ENCODE peak calls at places on chromosomes 16 and 17, in four cellular contexts. One of them, this sample, is unnamed.

GRCh38 chr16:67451704-67452435 is 20.9 kb downstream of the HSD11B2 start:
- DNase-seq in CD8-positive, alpha-beta memory T cell: no peak
- DNase-seq in right lobe of liver: no peak
- DNase-seq in NCI-H2227 treated with DMSO at 0.1 percent for 48 hours: no peak
- DNase-seq in this sample: no peak

GRCh38 chr17:33292981-33293867 is at the start of gene ASIC2:
- DNase-seq in right lobe of liver: no peak
- DNase-seq in NCI-H2227 treated with DMSO at 0.1 percent for 48 hours: peak; percentile 37
- DNase-seq in CD8-positive, alpha-beta memory T cell: no peak
- DNase-seq in this sample: no peak

GRCh38 chr16:83400234-83400633 is 407.5 kb upstream of the HSBP1 start:
- DNase-seq in NCI-H2227 treated with DMSO at 0.1 percent for 48 hours: no peak
- DNase-seq in right lobe of liver: no peak
- DNase-seq in CD8-positive, alpha-beta memory T cell: no peak
- DNase-seq in this sample: no peak

GRCh38 chr16:88062341-88062861 is 111.2 kb downstream of the BANP start:
- DNase-seq in CD8-positive, alpha-beta memory T cell: no peak
- DNase-seq in right lobe of liver: no peak
- DNase-seq in NCI-H2227 treated with DMSO at 0.1 percent for 48 hours: no peak
- DNase-seq in this sample: no peak

GRCh38 chr17:82018152-82019041 is 4.3 kb downstream of the CENPX start:
- DNase-seq in right lobe of liver: no peak
- DNase-seq in CD8-positive, alpha-beta memory T cell: no peak
- DNase-seq in NCI-H2227 treated with DMSO at 0.1 percent for 48 hours: peak; percentile 40
- DNase-seq in this sample: no peak

GRCh38 chr16:89721644-89722391 is 481 bp downstream of the ZNF276 start:
- DNase-seq in CD8-positive, alpha-beta memory T cell: peak; percentile 93
- DNase-seq in NCI-H2227 treated with DMSO at 0.1 percent for 48 hours: no peak
- DNase-seq in right lobe of liver: peak; percentile 84
- DNase-seq in this sample: peak; percentile 89

GRCh38 chr16:83513006-83513755 is 294.6 kb upstream of the HSBP1 start:
- DNase-seq in CD8-positive, alpha-beta memory T cell: no peak
- DNase-seq in NCI-H2227 treated with DMSO at 0.1 percent for 48 hours: no peak
- DNase-seq in right lobe of liver: no peak
- DNase-seq in this sample: no peak

GRCh38 chr17:42697108-42697811 is 14.9 kb downstream of the CNTNAP1 start:
- DNase-seq in NCI-H2227 treated with DMSO at 0.1 percent for 48 hours: no peak
- DNase-seq in CD8-positive, alpha-beta memory T cell: no peak
- DNase-seq in right lobe of liver: no peak
- DNase-seq in this sample: no peak

GRCh38 chr17:15963670-15964110 is 18.8 kb downstream of the ADORA2B start:
- DNase-seq in NCI-H2227 treated with DMSO at 0.1 percent for 48 hours: no peak
- DNase-seq in CD8-positive, alpha-beta memory T cell: no peak
- DNase-seq in right lobe of liver: no peak
- DNase-seq in this sample: no peak

GRCh38 chr17:32496348-32497078 is 9.7 kb downstream of the CDK5R1 start:
- DNase-seq in NCI-H2227 treated with DMSO at 0.1 percent for 48 hours: no peak
- DNase-seq in right lobe of liver: no peak
- DNase-seq in CD8-positive, alpha-beta memory T cell: no peak
- DNase-seq in this sample: no peak

GRCh38 chr17:55451203-55451641 is 29.6 kb upstream of the MMD start:
- DNase-seq in NCI-H2227 treated with DMSO at 0.1 percent for 48 hours: no peak
- DNase-seq in CD8-positive, alpha-beta memory T cell: no peak
- DNase-seq in right lobe of liver: no peak
- DNase-seq in this sample: no peak

GRCh38 chr17:29722411-29723198 is 99.9 kb upstream of the CORO6 start:
- DNase-seq in right lobe of liver: no peak
- DNase-seq in CD8-positive, alpha-beta memory T cell: peak; percentile 53
- DNase-seq in NCI-H2227 treated with DMSO at 0.1 percent for 48 hours: no peak
- DNase-seq in this sample: peak; percentile 29

GRCh38 chr16:49856741-49857330 is 924 bp upstream of the ZNF423 start:
- DNase-seq in right lobe of liver: peak; percentile 81
- DNase-seq in NCI-H2227 treated with DMSO at 0.1 percent for 48 hours: peak; percentile 25
- DNase-seq in CD8-positive, alpha-beta memory T cell: no peak
- DNase-seq in this sample: no peak

GRCh38 chr16:59339871-59340270 is 605.8 kb upstream of the GOT2 start:
- DNase-seq in CD8-positive, alpha-beta memory T cell: no peak
- DNase-seq in NCI-H2227 treated with DMSO at 0.1 percent for 48 hours: no peak
- DNase-seq in right lobe of liver: no peak
- DNase-seq in this sample: no peak

GRCh38 chr16:71628810-71629209 is 2.8 kb downstream of the MARVELD3 start:
- DNase-seq in right lobe of liver: no peak
- DNase-seq in CD8-positive, alpha-beta memory T cell: no peak
- DNase-seq in NCI-H2227 treated with DMSO at 0.1 percent for 48 hours: no peak
- DNase-seq in this sample: no peak

GRCh38 chr17:66301418-66301863 is 972 bp upstream of the PRKCA start:
- DNase-seq in right lobe of liver: no peak
- DNase-seq in CD8-positive, alpha-beta memory T cell: no peak
- DNase-seq in NCI-H2227 treated with DMSO at 0.1 percent for 48 hours: no peak
- DNase-seq in this sample: no peak

GRCh38 chr17:77916771-77917481 is 41.6 kb upstream of the TNRC6C start:
- DNase-seq in right lobe of liver: no peak
- DNase-seq in NCI-H2227 treated with DMSO at 0.1 percent for 48 hours: peak; percentile 15
- DNase-seq in CD8-positive, alpha-beta memory T cell: no peak
- DNase-seq in this sample: no peak

GRCh38 chr17:78526231-78527025 is 50.8 kb downstream of the DNAH17 start:
- DNase-seq in right lobe of liver: no peak
- DNase-seq in NCI-H2227 treated with DMSO at 0.1 percent for 48 hours: no peak
- DNase-seq in CD8-positive, alpha-beta memory T cell: no peak
- DNase-seq in this sample: no peak

GRCh38 chr17:62724398-62725146 is 83.5 kb downstream of the MARCHF10 start:
- DNase-seq in CD8-positive, alpha-beta memory T cell: peak; percentile 70
- DNase-seq in right lobe of liver: no peak
- DNase-seq in NCI-H2227 treated with DMSO at 0.1 percent for 48 hours: peak; percentile 22
- DNase-seq in this sample: peak; percentile 60

GRCh38 chr16:67154578-67155304 is 3.9 kb upstream of the B3GNT9 start:
- DNase-seq in CD8-positive, alpha-beta memory T cell: no peak
- DNase-seq in right lobe of liver: no peak
- DNase-seq in NCI-H2227 treated with DMSO at 0.1 percent for 48 hours: no peak
- DNase-seq in this sample: no peak

This sample was measured in effector memory CD8-positive, alpha-beta T cell.